ENCODE peak calls at places on chromosomes 3 and 15, in six cellular contexts. J is upper lobe of left lung, T is prostate gland, E is stomach, R is H1, Z is transverse colon. L is an unnamed sample.

GRCh38 chr15:69060041-69060481 is 45.6 kb downstream of the NOX5 start:
- DNase-seq in J (no peak), R (no peak), Z (peak), E (peak), T (no peak), L (no peak)

GRCh38 chr3:133038089-133038730 is at the start of gene TMEM108:
- DNase-seq in Z (peak), R (peak), T (peak), J (peak), E (peak), L (peak)

GRCh38 chr3:39378092-39378491 is 5.1 kb upstream of the SLC25A38 start:
- DNase-seq in Z (peak), J (no peak), R (no peak), E (peak), T (peak), L (peak)

GRCh38 chr15:33031324-33031736 is 163.2 kb downstream of the FMN1 start:
- DNase-seq in J (no peak), E (no peak), T (no peak), Z (no peak), R (no peak), L (no peak)

GRCh38 chr3:155805204-155805801 is 775 bp downstream of the C3orf33 start:
- DNase-seq in J (no peak), E (peak), R (no peak), T (no peak), Z (peak), L (no peak)

GRCh38 chr3:182740710-182741109 is 52.6 kb upstream of the ATP11B start:
- DNase-seq in R (no peak), E (peak), J (no peak), Z (peak), T (no peak), L (no peak)

GRCh38 chr3:194571491-194571941 is 61.7 kb downstream of the TMEM44 start:
- DNase-seq in T (no peak), Z (no peak), R (no peak), J (no peak), E (no peak), L (no peak)

GRCh38 chr15:71195242-71195641 is 80.0 kb downstream of the THSD4 start:
- DNase-seq in Z (no peak), J (no peak), E (no peak), T (no peak), R (no peak), L (no peak)

GRCh38 chr3:166223120-166223519 is 385.9 kb upstream of the BCHE start:
- DNase-seq in T (no peak), R (no peak), Z (no peak), E (no peak), J (no peak), L (no peak)

GRCh38 chr3:13462822-13463221 is 17.3 kb upstream of the HDAC11 start:
- DNase-seq in Z (no peak), J (no peak), E (no peak), T (no peak), R (no peak), L (no peak)

GRCh38 chr3:173622156-173622555 is 224.6 kb downstream of the NLGN1 start:
- DNase-seq in J (no peak), T (no peak), E (no peak), R (no peak), Z (no peak), L (no peak)

GRCh38 chr3:7397097-7397496 is 536.2 kb downstream of the GRM7 start:
- DNase-seq in Z (no peak), R (no peak), T (no peak), J (no peak), E (no peak), L (no peak)

GRCh38 chr3:58776231-58776630 is 109.7 kb upstream of the FAM3D start:
- DNase-seq in E (no peak), J (no peak), R (no peak), Z (no peak), T (no peak), L (no peak)

GRCh38 chr3:55629432-55629831 is 142.3 kb upstream of the WNT5A start:
- DNase-seq in J (no peak), R (no peak), Z (peak), E (peak), T (peak), L (no peak)

GRCh38 chr3:58588030-58588614 is 10.9 kb upstream of the FAM107A start:
- DNase-seq in Z (no peak), R (no peak), E (no peak), J (no peak), T (no peak), L (no peak)

GRCh38 chr15:51888593-51889195 is 59.2 kb downstream of the TMOD3 start:
- DNase-seq in E (no peak), Z (no peak), J (no peak), T (no peak), R (no peak), L (no peak)

GRCh38 chr3:12753275-12754028 is 5.6 kb downstream of the TMEM40 start:
- DNase-seq in T (peak), J (no peak), R (no peak), Z (no peak), E (no peak), L (no peak)

GRCh38 chr3:169907476-169907875 is 3.9 kb upstream of the SAMD7 start:
- DNase-seq in J (no peak), Z (no peak), T (no peak), R (no peak), E (no peak), L (no peak)

GRCh38 chr3:52432631-52433030 is 12.3 kb downstream of the SEMA3G start:
- DNase-seq in R (no peak), J (no peak), T (no peak), E (no peak), Z (no peak), L (no peak)

GRCh38 chr15:40272713-40273056 is 10.2 kb downstream of the ANKRD63 start:
- DNase-seq in T (no peak), R (no peak), E (no peak), Z (no peak), J (no peak), L (no peak)

GRCh38 chr15:64112904-64113303 is 17.1 kb downstream of the SNX1 start:
- DNase-seq in J (no peak), Z (no peak), R (no peak), E (no peak), T (no peak), L (no peak)

GRCh38 chr15:26864664-26865191 is 2.1 kb upstream of the GABRA5 start:
- DNase-seq in Z (no peak), J (no peak), T (no peak), E (peak), R (no peak), L (no peak)

GRCh38 chr3:77690284-77690869 is 650.5 kb downstream of the ROBO2 start:
- DNase-seq in T (no peak), R (no peak), J (no peak), E (no peak), Z (no peak), L (no peak)

GRCh38 chr15:78077860-78078187 is 313 bp upstream of the TBC1D2B start:
- DNase-seq in Z (peak), J (no peak), E (no peak), R (no peak), T (no peak), L (no peak)

GRCh38 chr3:153070153-153070868 is 91.7 kb upstream of the RAP2B start:
- DNase-seq in R (no peak), J (no peak), E (no peak), Z (no peak), T (no peak), L (no peak)

GRCh38 chr15:90414408-90415028 is 26.5 kb downstream of the IQGAP1 start:
- DNase-seq in J (no peak), Z (no peak), T (no peak), E (no peak), R (no peak), L (no peak)

GRCh38 chr15:101617390-101617965 is 34.7 kb downstream of the TM2D3 start:
- DNase-seq in T (no peak), E (no peak), J (peak), Z (no peak), R (no peak), L (no peak)

GRCh38 chr15:101613130-101614000 is 38.8 kb downstream of the TM2D3 start:
- DNase-seq in J (peak), R (no peak), E (peak), Z (peak), T (peak), L (no peak)

GRCh38 chr3:68878962-68879361 is 53.4 kb downstream of the TAFA4 start:
- DNase-seq in J (no peak), E (no peak), Z (no peak), T (no peak), R (no peak), L (no peak)

GRCh38 chr3:8964436-8965370 is 1.4 kb upstream of the RAD18 start:
- DNase-seq in Z (peak), E (peak), T (peak), J (no peak), R (peak), L (no peak)

GRCh38 chr3:135860761-135861160 is 104.8 kb upstream of the PPP2R3A start:
- DNase-seq in T (no peak), J (no peak), R (no peak), Z (no peak), E (no peak), L (no peak)

GRCh38 chr15:50321680-50322079 is 33.3 kb downstream of the GABPB1 start:
- DNase-seq in E (no peak), R (no peak), Z (no peak), J (no peak), T (no peak), L (no peak)

GRCh38 chr3:165839296-165840076 is 2.3 kb upstream of the BCHE start:
- DNase-seq in Z (no peak), T (no peak), E (no peak), J (no peak), R (no peak), L (no peak)

GRCh38 chr3:117192888-117193287 is 483.3 kb downstream of the TUSC7 start:
- DNase-seq in Z (no peak), T (no peak), J (no peak), E (no peak), R (no peak), L (no peak)

GRCh38 chr3:165725296-165725695 is 111.9 kb downstream of the BCHE start:
- DNase-seq in T (no peak), R (no peak), E (no peak), J (no peak), Z (no peak), L (no peak)

GRCh38 chr3:52433328-52434060 is 11.4 kb downstream of the SEMA3G start:
- DNase-seq in Z (no peak), T (no peak), R (no peak), J (no peak), E (no peak), L (no peak)

GRCh38 chr3:45318712-45319111 is 69.7 kb upstream of the LARS2 start:
- DNase-seq in E (no peak), J (no peak), Z (no peak), T (no peak), R (no peak), L (no peak)

GRCh38 chr3:194561306-194561974 is 71.8 kb downstream of the TMEM44 start:
- DNase-seq in R (no peak), Z (no peak), T (no peak), E (no peak), J (no peak), L (no peak)

GRCh38 chr3:70042683-70043082 is 43.1 kb downstream of the SAMMSON start:
- DNase-seq in Z (no peak), E (no peak), J (no peak), R (no peak), T (no peak), L (no peak)
- TF ChIP-seq POLR2AphosphoS5 in Z (no peak), E (no peak), J (no peak), R (no peak), T (no peak), L (no peak)

GRCh38 chr3:126287536-126288181 is 69.5 kb downstream of the KLF15 start:
- DNase-seq in R (peak), E (peak), Z (peak), T (peak), J (peak), L (no peak)
- TF ChIP-seq POLR2AphosphoS5 in R (no peak), E (peak), Z (peak), T (peak), J (peak), L (no peak)

GRCh38 chr3:16181361-16181760 is 6.9 kb downstream of the GALNT15 start:
- DNase-seq in J (no peak), R (no peak), Z (peak), T (no peak), E (peak), L (no peak)
- TF ChIP-seq POLR2AphosphoS5 in J (peak), R (no peak), Z (no peak), T (no peak), E (no peak), L (no peak)

DNA sequence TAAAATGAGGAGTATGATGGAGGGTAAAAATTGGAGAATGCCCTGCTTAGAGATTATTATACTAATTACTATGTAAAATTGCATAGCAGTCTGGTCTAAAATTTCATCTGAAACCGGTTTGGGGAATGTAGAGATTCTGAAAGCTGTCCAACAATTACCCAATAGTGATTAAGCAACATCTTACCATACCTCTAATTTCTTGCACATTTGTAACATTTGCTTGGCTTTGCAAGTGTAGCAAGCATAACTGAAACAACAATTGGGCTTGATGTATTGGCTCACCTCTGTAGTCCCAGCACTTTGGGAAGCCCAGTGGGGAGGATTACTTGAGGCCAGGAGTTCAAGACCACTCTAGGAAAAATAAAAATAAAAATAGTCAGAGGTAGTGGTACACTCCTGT is 17.4 kb downstream of the AADACL2 start:
- DNase-seq in J (no peak), R (no peak), Z (no peak), E (no peak), T (no peak), L (no peak)
- TF ChIP-seq POLR2AphosphoS5 in J (no peak), R (no peak), Z (no peak), E (no peak), T (no peak), L (no peak)

DNA sequence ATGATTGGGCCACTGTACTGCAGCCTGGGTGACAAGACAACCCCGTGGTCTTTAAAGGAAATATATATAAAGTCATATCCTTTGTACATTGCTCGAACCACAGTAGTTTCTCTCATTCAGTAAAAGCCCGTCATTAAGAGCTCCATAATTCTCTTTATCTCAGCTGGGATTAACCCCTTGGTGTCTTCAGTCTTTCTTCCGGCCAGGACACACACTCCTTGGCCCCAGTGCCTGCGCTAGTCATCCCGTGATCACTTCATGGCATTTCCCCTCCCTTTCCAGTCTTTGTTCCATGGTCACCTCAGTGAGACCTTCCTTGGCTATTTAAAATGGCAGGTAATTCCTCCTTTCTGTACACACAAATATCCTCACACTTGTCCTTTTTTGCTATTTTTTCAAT is 3.3 kb downstream of the RPL35A start:
- DNase-seq in R (no peak), E (no peak), J (no peak), T (no peak), Z (no peak), L (no peak)
- TF ChIP-seq POLR2AphosphoS5 in R (peak), E (no peak), J (no peak), T (no peak), Z (no peak), L (no peak)

DNA sequence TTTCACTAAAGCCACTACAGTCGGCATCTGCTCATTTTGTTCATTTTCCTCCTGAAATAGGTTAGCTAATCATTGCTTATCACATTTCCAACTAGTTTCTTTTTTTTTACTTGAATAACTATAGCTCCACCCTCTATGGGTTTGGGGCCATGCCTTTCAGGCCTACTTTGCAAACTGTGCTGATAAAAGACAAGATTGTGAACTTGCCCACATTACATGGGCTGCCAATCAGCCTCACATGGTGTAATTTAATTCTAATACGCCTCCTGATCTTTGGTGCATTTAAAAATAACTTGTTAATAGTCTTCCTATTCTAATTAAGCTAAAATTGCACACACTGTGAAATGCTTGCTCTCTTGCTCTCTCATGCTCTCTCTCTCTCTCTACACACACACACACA is 90.5 kb downstream of the TGFBR2 start:
- DNase-seq in T (no peak), E (no peak), R (no peak), J (no peak), Z (no peak), L (no peak)
- TF ChIP-seq POLR2AphosphoS5 in T (no peak), E (no peak), R (no peak), J (no peak), Z (no peak), L (no peak)

GRCh38 chr15:62985768-62986167 is 56.8 kb upstream of the TPM1 start:
- DNase-seq in T (no peak), J (no peak), E (no peak), Z (no peak), R (no peak), L (no peak)
- TF ChIP-seq POLR2AphosphoS5 in T (no peak), J (no peak), E (no peak), Z (no peak), R (no peak), L (no peak)

GRCh38 chr3:25789596-25790556 is at the start of gene OXSM:
- DNase-seq in T (peak), J (peak), Z (peak), E (peak), R (no peak), L (peak)
- TF ChIP-seq POLR2AphosphoS5 in T (peak), J (peak), Z (peak), E (peak), R (no peak), L (peak)

DNA sequence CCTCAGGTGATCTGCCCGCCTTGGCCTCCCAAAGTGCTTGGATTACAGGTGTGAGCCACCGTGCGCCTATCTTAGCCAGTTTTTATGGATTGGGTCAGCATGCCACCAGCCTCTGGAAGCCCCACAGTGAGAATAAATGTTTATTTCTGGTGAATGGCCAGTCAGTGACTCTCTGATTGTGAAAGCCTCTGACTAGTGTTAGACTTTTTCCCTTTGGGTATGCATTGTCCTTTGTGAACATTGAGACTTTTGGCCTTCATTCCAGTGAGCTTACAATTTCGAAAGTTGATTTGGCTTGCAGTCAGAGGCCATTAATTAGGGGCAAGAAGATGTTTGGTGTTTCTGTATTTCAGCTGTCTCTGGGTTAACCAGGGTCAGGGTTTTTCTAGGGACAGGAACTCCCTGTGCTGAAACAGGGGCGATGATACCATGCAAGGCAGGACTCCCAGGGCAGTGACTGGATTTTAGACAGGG is 274.5 kb upstream of the C2CD4B start:
- DNase-seq in E (no peak), J (no peak), Z (no peak), T (no peak), R (no peak), L (no peak)
- TF ChIP-seq POLR2AphosphoS5 in E (peak), J (peak), Z (peak), T (no peak), R (no peak), L (no peak)